ENCODE peak calls at places on chromosomes 5 and 9, in nine cellular contexts. H, L, V, C, Q, B, D, X and R are unnamed samples.
A peak's percentile ranks its signal among the peaks of the same experiment; 100 is the strongest.

GRCh38 chr5:18900644-18901043 is 1087.4 kb downstream of the CDH18 start:
- DNase-seq in H (no peak), L (no peak), V (no peak), C (no peak), Q (no peak), B (no peak), D (no peak), X (no peak), R (no peak)

GRCh38 chr5:160181965-160182622 is 47.2 kb upstream of the FABP6 start:
- DNase-seq in H (peak; percentile 38), L (no peak), V (no peak), C (no peak), Q (no peak), B (no peak), D (no peak), X (no peak), R (no peak)

GRCh38 chr5:38463634-38464521 is 92.6 kb downstream of the LIFR start:
- DNase-seq in H (peak; percentile 94), L (no peak), V (no peak), C (no peak), Q (no peak), B (no peak), D (no peak), X (no peak), R (no peak)

GRCh38 chr9:70438341-70438924 is 24.0 kb upstream of the KLF9 start:
- DNase-seq in H (peak; percentile 73), L (no peak), V (no peak), C (no peak), Q (no peak), B (no peak), D (no peak), X (no peak), R (no peak)

GRCh38 chr5:141650851-141651727 is at the start of gene FCHSD1:
- DNase-seq in H (peak; percentile 84), L (no peak), V (peak; percentile 94), C (peak; percentile 95), Q (peak; percentile 34), B (peak; percentile 51), D (peak; percentile 98), X (peak; percentile 80), R (peak; percentile 60)

GRCh38 chr9:131473891-131474290 is 28.8 kb upstream of the POMT1 start:
- DNase-seq in H (no peak), L (no peak), V (no peak), C (peak; percentile 27), Q (no peak), B (no peak), D (peak; percentile 43), X (no peak), R (no peak)

GRCh38 chr5:172113036-172113435 is 75.0 kb downstream of the STK10 start:
- DNase-seq in H (no peak), L (no peak), V (no peak), C (no peak), Q (no peak), B (no peak), D (peak; percentile 87), X (peak; percentile 63), R (no peak)

GRCh38 chr5:149611327-149611726 is 30.0 kb downstream of the ARHGEF37 start:
- DNase-seq in H (peak; percentile 48), L (no peak), V (no peak), C (no peak), Q (no peak), B (no peak), D (no peak), X (no peak), R (no peak)

GRCh38 chr5:179289756-179290385 is 55.4 kb downstream of the ADAMTS2 start:
- DNase-seq in H (no peak), L (no peak), V (no peak), C (peak; percentile 13), Q (no peak), B (no peak), D (peak; percentile 41), X (no peak), R (no peak)

GRCh38 chr9:13607746-13608445 is 328.4 kb upstream of the MPDZ start:
- DNase-seq in H (no peak), L (no peak), V (no peak), C (no peak), Q (no peak), B (no peak), D (no peak), X (no peak), R (no peak)

GRCh38 chr5:131821221-131821620 is 24.4 kb upstream of the FNIP1 start:
- DNase-seq in H (peak; percentile 26), L (no peak), V (no peak), C (no peak), Q (no peak), B (no peak), D (no peak), X (no peak), R (no peak)

GRCh38 chr9:130444565-130445221 is at the start of gene ASS1:
- DNase-seq in H (peak; percentile 51), L (no peak), V (peak; percentile 82), C (peak; percentile 93), Q (peak; percentile 39), B (peak; percentile 94), D (no peak), X (peak; percentile 41), R (no peak)

GRCh38 chr5:180142008-180142803 is 66.8 kb downstream of the RASGEF1C start:
- DNase-seq in H (no peak), L (no peak), V (no peak), C (no peak), Q (no peak), B (no peak), D (no peak), X (no peak), R (no peak)

GRCh38 chr5:91651704-91652103 is 268.6 kb upstream of the ARRDC3 start:
- DNase-seq in H (no peak), L (no peak), V (no peak), C (no peak), Q (no peak), B (peak; percentile 7), D (no peak), X (no peak), R (no peak)

GRCh38 chr5:168424506-168425298 is 61.6 kb upstream of the RARS1 start:
- DNase-seq in H (peak; percentile 75), L (no peak), V (no peak), C (no peak), Q (no peak), B (no peak), D (no peak), X (no peak), R (no peak)

GRCh38 chr9:111897831-111898144 is 1.2 kb downstream of the UGCG start:
- DNase-seq in H (peak; percentile 54), L (no peak), V (no peak), C (no peak), Q (no peak), B (no peak), D (no peak), X (no peak), R (no peak)

GRCh38 chr9:77544491-77545000 is 103.6 kb downstream of the GNA14 start:
- DNase-seq in H (peak; percentile 60), L (no peak), V (no peak), C (no peak), Q (no peak), B (no peak), D (no peak), X (no peak), R (no peak)

GRCh38 chr5:22372376-22372775 is 480.8 kb downstream of the CDH12 start:
- DNase-seq in H (no peak), L (no peak), V (no peak), C (no peak), Q (no peak), B (no peak), D (no peak), X (no peak), R (no peak)

GRCh38 chr5:172438304-172438652 is 16.0 kb downstream of the SH3PXD2B start:
- DNase-seq in H (no peak), L (no peak), V (no peak), C (no peak), Q (no peak), B (no peak), D (no peak), X (no peak), R (no peak)

GRCh38 chr5:148856009-148856367 is 29.6 kb downstream of the ADRB2 start:
- DNase-seq in H (no peak), L (no peak), V (no peak), C (no peak), Q (no peak), B (no peak), D (no peak), X (no peak), R (no peak)

GRCh38 chr5:146644811-146645210 is 128.8 kb upstream of the GPR151 start:
- DNase-seq in H (no peak), L (no peak), V (no peak), C (no peak), Q (no peak), B (no peak), D (no peak), X (no peak), R (no peak)